ENCODE peak calls at places on chromosome 10, in four cellular contexts. T is PC-3, Z is NB4, O is kidney tubule cell. A is an unnamed sample.

GRCh38 chr10:88897019-88897853 is 17.2 kb downstream of the STAMBPL1 start:
- DNase-seq in T (no peak), Z (no peak), O (peak; percentile 20), A (no peak)

GRCh38 chr10:3783313-3783689 is 1.7 kb downstream of the KLF6 start:
- DNase-seq in T (peak; percentile 42), Z (peak; percentile 74), O (peak; percentile 61), A (peak; percentile 30)

GRCh38 chr10:24570658-24571426 is 152.8 kb downstream of the ARHGAP21 start:
- DNase-seq in T (no peak), Z (no peak), O (no peak), A (no peak)

GRCh38 chr10:31580646-31581045 is 261.6 kb downstream of the ZEB1 start:
- DNase-seq in T (no peak), Z (no peak), O (no peak), A (no peak)

GRCh38 chr10:109893371-109893770 is 29.9 kb downstream of the XPNPEP1 start:
- DNase-seq in T (no peak), Z (no peak), O (no peak), A (no peak)

GRCh38 chr10:30683496-30683895 is 53.9 kb upstream of the LYZL2 start:
- DNase-seq in T (no peak), Z (peak; percentile 10), O (no peak), A (no peak)

GRCh38 chr10:20885678-20886077 is 11.4 kb downstream of the NEBL start:
- DNase-seq in T (peak; percentile 81), Z (no peak), O (peak; percentile 76), A (no peak)

GRCh38 chr10:103350522-103351260 is at the start of gene PCGF6:
- DNase-seq in T (peak; percentile 71), Z (peak; percentile 95), O (peak; percentile 83), A (peak; percentile 58)

GRCh38 chr10:33087922-33088321 is 129.9 kb upstream of the ITGB1 start:
- DNase-seq in T (no peak), Z (no peak), O (peak; percentile 77), A (no peak)

GRCh38 chr10:12928571-12928970 is 72.9 kb downstream of the CCDC3 start:
- DNase-seq in T (no peak), Z (no peak), O (no peak), A (no peak)

GRCh38 chr10:105041956-105042355 is 400.9 kb downstream of the SORCS3 start:
- DNase-seq in T (no peak), Z (no peak), O (peak; percentile 92), A (no peak)

GRCh38 chr10:123674741-123675140 is 8.6 kb downstream of the GPR26 start:
- DNase-seq in T (no peak), Z (no peak), O (no peak), A (no peak)

GRCh38 chr10:42783181-42783549 is 570 bp downstream of the BMS1 start:
- DNase-seq in T (peak; percentile 68), Z (peak; percentile 34), O (peak; percentile 80), A (no peak)

GRCh38 chr10:22655312-22655973 is 58.9 kb downstream of the PIP4K2A start:
- DNase-seq in T (peak; percentile 93), Z (no peak), O (peak; percentile 87), A (no peak)

GRCh38 chr10:121070257-121070656 is 219.1 kb downstream of the WDR11 start:
- DNase-seq in T (peak; percentile 15), Z (peak; percentile 76), O (no peak), A (no peak)

GRCh38 chr10:114500643-114501042 is 96.3 kb upstream of the AFAP1L2 start:
- DNase-seq in T (no peak), Z (no peak), O (no peak), A (no peak)

GRCh38 chr10:44935961-44936285 is 23.7 kb upstream of the RASSF4 start:
- DNase-seq in T (no peak), Z (peak; percentile 68), O (no peak), A (peak; percentile 83)

GRCh38 chr10:75191821-75192568 is 18.6 kb upstream of the VDAC2 start:
- DNase-seq in T (peak; percentile 99), Z (peak; percentile 64), O (peak; percentile 68), A (no peak)

GRCh38 chr10:100826983-100827818 is 81.8 kb downstream of the PAX2 start:
- DNase-seq in T (no peak), Z (peak; percentile 67), O (no peak), A (no peak)

GRCh38 chr10:116183733-116184447 is 89.1 kb downstream of the GFRA1 start:
- DNase-seq in T (no peak), Z (peak; percentile 9), O (peak; percentile 79), A (no peak)

GRCh38 chr10:28535846-28536245 is 2.9 kb downstream of the WAC start:
- DNase-seq in T (no peak), Z (no peak), O (no peak), A (no peak)

GRCh38 chr10:73788864-73789658 is 3.7 kb downstream of the ZSWIM8 start:
- DNase-seq in T (no peak), Z (no peak), O (no peak), A (no peak)

GRCh38 chr10:110977662-110978061 is 58.3 kb downstream of the SHOC2 start:
- DNase-seq in T (no peak), Z (no peak), O (no peak), A (no peak)

GRCh38 chr10:15433850-15434537 is 62.9 kb upstream of the FAM171A1 start:
- DNase-seq in T (peak; percentile 50), Z (peak; percentile 40), O (peak; percentile 56), A (no peak)

GRCh38 chr10:11447571-11447970 is 163.9 kb downstream of the USP6NL start:
- DNase-seq in T (no peak), Z (no peak), O (no peak), A (no peak)

GRCh38 chr10:52571018-52571417 is 201.6 kb downstream of the MBL2 start:
- DNase-seq in T (no peak), Z (no peak), O (no peak), A (no peak)

GRCh38 chr10:70578371-70578947 is 24.1 kb downstream of the PRF1 start:
- DNase-seq in T (peak; percentile 100), Z (peak; percentile 85), O (peak; percentile 98), A (peak; percentile 8)

A was measured in GF-D8.